ENCODE peak calls at places on chromosomes 3 and 15, in nine cellular contexts. One of them, this sample, is unnamed.

GRCh38 chr3:66609660-66610547 is 109.1 kb upstream of the LRIG1 start:
- DNase-seq in AG08396: no peak
- DNase-seq in SW 1271: no peak
- DNase-seq in right lobe of liver: no peak
- DNase-seq in ovary: no peak
- DNase-seq in T-cell: no peak
- DNase-seq in CD8-positive, alpha-beta T cell: no peak
- DNase-seq in Calu3: peak; percentile 34
- DNase-seq in cardiac fibroblast: peak; percentile 53
- DNase-seq in this sample: no peak

GRCh38 chr3:193029800-193030199 is 112.1 kb upstream of the MB21D2 start:
- DNase-seq in ovary: no peak
- DNase-seq in T-cell: no peak
- DNase-seq in CD8-positive, alpha-beta T cell: no peak
- DNase-seq in AG08396: no peak
- DNase-seq in cardiac fibroblast: no peak
- DNase-seq in right lobe of liver: no peak
- DNase-seq in SW 1271: no peak
- DNase-seq in Calu3: no peak
- DNase-seq in this sample: no peak

GRCh38 chr15:91099616-91100560 is at the start of gene SV2B:
- DNase-seq in AG08396: peak; percentile 29
- DNase-seq in CD8-positive, alpha-beta T cell: peak; percentile 21
- DNase-seq in cardiac fibroblast: peak; percentile 35
- DNase-seq in SW 1271: no peak
- DNase-seq in ovary: no peak
- DNase-seq in right lobe of liver: no peak
- DNase-seq in T-cell: peak; percentile 18
- DNase-seq in Calu3: peak; percentile 59
- DNase-seq in this sample: peak; percentile 29

GRCh38 chr3:109175411-109175810 is 38.9 kb downstream of the C3orf85 start:
- DNase-seq in cardiac fibroblast: peak; percentile 2
- DNase-seq in right lobe of liver: no peak
- DNase-seq in Calu3: no peak
- DNase-seq in AG08396: no peak
- DNase-seq in SW 1271: no peak
- DNase-seq in T-cell: no peak
- DNase-seq in CD8-positive, alpha-beta T cell: no peak
- DNase-seq in ovary: no peak
- DNase-seq in this sample: no peak

GRCh38 chr15:63047792-63048114 is 5.2 kb downstream of the TPM1 start:
- DNase-seq in right lobe of liver: no peak
- DNase-seq in SW 1271: no peak
- DNase-seq in T-cell: no peak
- DNase-seq in cardiac fibroblast: no peak
- DNase-seq in ovary: no peak
- DNase-seq in AG08396: no peak
- DNase-seq in Calu3: no peak
- DNase-seq in CD8-positive, alpha-beta T cell: no peak
- DNase-seq in this sample: no peak

GRCh38 chr3:157566596-157566995 is 63.4 kb upstream of the VEPH1 start:
- DNase-seq in T-cell: no peak
- DNase-seq in ovary: no peak
- DNase-seq in cardiac fibroblast: no peak
- DNase-seq in SW 1271: no peak
- DNase-seq in AG08396: no peak
- DNase-seq in right lobe of liver: no peak
- DNase-seq in CD8-positive, alpha-beta T cell: no peak
- DNase-seq in Calu3: no peak
- DNase-seq in this sample: no peak

GRCh38 chr3:43674345-43675085 is 16.2 kb upstream of the ABHD5 start:
- DNase-seq in CD8-positive, alpha-beta T cell: no peak
- DNase-seq in SW 1271: no peak
- DNase-seq in AG08396: no peak
- DNase-seq in Calu3: no peak
- DNase-seq in cardiac fibroblast: no peak
- DNase-seq in T-cell: no peak
- DNase-seq in ovary: no peak
- DNase-seq in right lobe of liver: no peak
- DNase-seq in this sample: no peak

GRCh38 chr15:52727825-52728224 is 48.6 kb upstream of the ATOSA start:
- DNase-seq in AG08396: no peak
- DNase-seq in SW 1271: no peak
- DNase-seq in CD8-positive, alpha-beta T cell: no peak
- DNase-seq in T-cell: no peak
- DNase-seq in cardiac fibroblast: no peak
- DNase-seq in Calu3: no peak
- DNase-seq in right lobe of liver: no peak
- DNase-seq in ovary: no peak
- DNase-seq in this sample: no peak

GRCh38 chr15:99509686-99510461 is 55.9 kb upstream of the MEF2A start:
- DNase-seq in SW 1271: no peak
- DNase-seq in CD8-positive, alpha-beta T cell: no peak
- DNase-seq in AG08396: no peak
- DNase-seq in cardiac fibroblast: peak; percentile 24
- DNase-seq in right lobe of liver: no peak
- DNase-seq in Calu3: no peak
- DNase-seq in T-cell: no peak
- DNase-seq in ovary: no peak
- DNase-seq in this sample: no peak

GRCh38 chr15:49815937-49816336 is 195.1 kb downstream of the DTWD1 start:
- DNase-seq in cardiac fibroblast: peak; percentile 72
- DNase-seq in T-cell: no peak
- DNase-seq in SW 1271: no peak
- DNase-seq in CD8-positive, alpha-beta T cell: no peak
- DNase-seq in ovary: no peak
- DNase-seq in AG08396: peak; percentile 44
- DNase-seq in right lobe of liver: no peak
- DNase-seq in Calu3: no peak
- DNase-seq in this sample: no peak

GRCh38 chr15:22967084-22967770 is 12.9 kb downstream of the CYFIP1 start:
- DNase-seq in SW 1271: no peak
- DNase-seq in cardiac fibroblast: no peak
- DNase-seq in ovary: no peak
- DNase-seq in Calu3: no peak
- DNase-seq in T-cell: no peak
- DNase-seq in AG08396: no peak
- DNase-seq in CD8-positive, alpha-beta T cell: no peak
- DNase-seq in right lobe of liver: no peak
- DNase-seq in this sample: no peak

GRCh38 chr15:93203036-93203435 is 114.0 kb upstream of the RGMA start:
- DNase-seq in ovary: no peak
- DNase-seq in cardiac fibroblast: no peak
- DNase-seq in CD8-positive, alpha-beta T cell: no peak
- DNase-seq in SW 1271: no peak
- DNase-seq in right lobe of liver: no peak
- DNase-seq in Calu3: no peak
- DNase-seq in AG08396: no peak
- DNase-seq in T-cell: no peak
- DNase-seq in this sample: no peak

GRCh38 chr3:63818282-63819150 is 583 bp upstream of the C3orf49 start:
- DNase-seq in AG08396: peak; percentile 53
- DNase-seq in T-cell: peak; percentile 20
- DNase-seq in cardiac fibroblast: peak; percentile 71
- DNase-seq in CD8-positive, alpha-beta T cell: peak; percentile 65
- DNase-seq in SW 1271: peak; percentile 20
- DNase-seq in Calu3: peak; percentile 66
- DNase-seq in ovary: peak; percentile 52
- DNase-seq in right lobe of liver: no peak
- DNase-seq in this sample: peak; percentile 31

GRCh38 chr3:144129536-144130214 is 158.1 kb downstream of the DIPK2A start:
- DNase-seq in CD8-positive, alpha-beta T cell: no peak
- DNase-seq in Calu3: no peak
- DNase-seq in SW 1271: no peak
- DNase-seq in right lobe of liver: no peak
- DNase-seq in ovary: no peak
- DNase-seq in cardiac fibroblast: no peak
- DNase-seq in AG08396: no peak
- DNase-seq in T-cell: no peak
- DNase-seq in this sample: no peak

GRCh38 chr3:100588251-100588650 is 21.1 kb upstream of the ADGRG7 start:
- DNase-seq in SW 1271: no peak
- DNase-seq in right lobe of liver: no peak
- DNase-seq in Calu3: no peak
- DNase-seq in CD8-positive, alpha-beta T cell: no peak
- DNase-seq in T-cell: no peak
- DNase-seq in cardiac fibroblast: no peak
- DNase-seq in ovary: no peak
- DNase-seq in AG08396: no peak
- DNase-seq in this sample: no peak

GRCh38 chr3:36674816-36675215 is 89.5 kb downstream of the DCLK3 start:
- DNase-seq in right lobe of liver: no peak
- DNase-seq in Calu3: no peak
- DNase-seq in AG08396: no peak
- DNase-seq in T-cell: no peak
- DNase-seq in CD8-positive, alpha-beta T cell: no peak
- DNase-seq in ovary: no peak
- DNase-seq in cardiac fibroblast: no peak
- DNase-seq in SW 1271: no peak
- DNase-seq in this sample: no peak

GRCh38 chr3:43178891-43179366 is 73.0 kb upstream of the POMGNT2 start:
- DNase-seq in SW 1271: no peak
- DNase-seq in right lobe of liver: peak; percentile 80
- DNase-seq in T-cell: no peak
- DNase-seq in Calu3: peak; percentile 75
- DNase-seq in cardiac fibroblast: peak; percentile 30
- DNase-seq in ovary: no peak
- DNase-seq in AG08396: no peak
- DNase-seq in CD8-positive, alpha-beta T cell: no peak
- DNase-seq in this sample: peak; percentile 92

GRCh38 chr3:195613468-195614069 is 29.8 kb upstream of the APOD start:
- DNase-seq in T-cell: no peak
- DNase-seq in right lobe of liver: no peak
- DNase-seq in cardiac fibroblast: no peak
- DNase-seq in CD8-positive, alpha-beta T cell: no peak
- DNase-seq in Calu3: no peak
- DNase-seq in SW 1271: no peak
- DNase-seq in AG08396: no peak
- DNase-seq in ovary: no peak
- DNase-seq in this sample: no peak

GRCh38 chr3:69161587-69162196 is 39.3 kb upstream of the LMOD3 start:
- DNase-seq in right lobe of liver: no peak
- DNase-seq in cardiac fibroblast: peak; percentile 74
- DNase-seq in T-cell: peak; percentile 5
- DNase-seq in CD8-positive, alpha-beta T cell: peak; percentile 19
- DNase-seq in AG08396: peak; percentile 57
- DNase-seq in SW 1271: peak; percentile 35
- DNase-seq in ovary: no peak
- DNase-seq in Calu3: peak; percentile 32
- DNase-seq in this sample: no peak

GRCh38 chr3:126337980-126338651 is 19.1 kb downstream of the KLF15 start:
- DNase-seq in T-cell: no peak
- DNase-seq in right lobe of liver: peak; percentile 50
- DNase-seq in AG08396: no peak
- DNase-seq in cardiac fibroblast: no peak
- DNase-seq in SW 1271: no peak
- DNase-seq in Calu3: no peak
- DNase-seq in CD8-positive, alpha-beta T cell: peak; percentile 0
- DNase-seq in ovary: peak; percentile 23
- DNase-seq in this sample: no peak

GRCh38 chr15:42553549-42553948 is 4.9 kb downstream of the HAUS2 start:
- DNase-seq in AG08396: no peak
- DNase-seq in SW 1271: no peak
- DNase-seq in CD8-positive, alpha-beta T cell: no peak
- DNase-seq in T-cell: no peak
- DNase-seq in Calu3: no peak
- DNase-seq in right lobe of liver: no peak
- DNase-seq in ovary: no peak
- DNase-seq in cardiac fibroblast: no peak
- DNase-seq in this sample: no peak

GRCh38 chr3:194671511-194671899 is 486 bp downstream of the LSG1 start:
- DNase-seq in cardiac fibroblast: peak; percentile 54
- DNase-seq in SW 1271: peak; percentile 55
- DNase-seq in AG08396: peak; percentile 36
- DNase-seq in Calu3: peak; percentile 60
- DNase-seq in CD8-positive, alpha-beta T cell: peak; percentile 17
- DNase-seq in ovary: no peak
- DNase-seq in T-cell: no peak
- DNase-seq in right lobe of liver: no peak
- DNase-seq in this sample: peak; percentile 55

GRCh38 chr15:60379466-60380274 is 18.1 kb downstream of the ANXA2 start:
- DNase-seq in Calu3: peak; percentile 70
- DNase-seq in T-cell: no peak
- DNase-seq in ovary: no peak
- DNase-seq in SW 1271: peak; percentile 96
- DNase-seq in CD8-positive, alpha-beta T cell: no peak
- DNase-seq in right lobe of liver: no peak
- DNase-seq in AG08396: peak; percentile 49
- DNase-seq in cardiac fibroblast: peak; percentile 92
- DNase-seq in this sample: peak; percentile 92

GRCh38 chr3:147394168-147394941 is 12.0 kb downstream of the ZIC4 start:
- DNase-seq in ovary: no peak
- DNase-seq in AG08396: no peak
- DNase-seq in right lobe of liver: no peak
- DNase-seq in cardiac fibroblast: no peak
- DNase-seq in T-cell: no peak
- DNase-seq in Calu3: no peak
- DNase-seq in CD8-positive, alpha-beta T cell: no peak
- DNase-seq in SW 1271: no peak
- DNase-seq in this sample: no peak

GRCh38 chr15:39944711-39945110 is 10.8 kb downstream of the EIF2AK4 start:
- DNase-seq in T-cell: no peak
- DNase-seq in SW 1271: no peak
- DNase-seq in ovary: no peak
- DNase-seq in AG08396: peak; percentile 50
- DNase-seq in cardiac fibroblast: peak; percentile 76
- DNase-seq in right lobe of liver: no peak
- DNase-seq in CD8-positive, alpha-beta T cell: no peak
- DNase-seq in Calu3: no peak
- DNase-seq in this sample: no peak

GRCh38 chr3:23740517-23741402 is 65.0 kb upstream of the UBE2E1 start:
- DNase-seq in Calu3: peak; percentile 78
- DNase-seq in cardiac fibroblast: peak; percentile 43
- DNase-seq in T-cell: no peak
- DNase-seq in CD8-positive, alpha-beta T cell: no peak
- DNase-seq in AG08396: no peak
- DNase-seq in right lobe of liver: no peak
- DNase-seq in ovary: no peak
- DNase-seq in SW 1271: peak; percentile 84
- DNase-seq in this sample: peak; percentile 72